ENCODE peak calls at places on chromosomes 2 and 18, in seven cellular contexts. One of them, this sample, is unnamed.
A peak's percentile ranks its signal among the peaks of the same experiment; 100 is the strongest.

GRCh38 chr2:214006601-214007000 is 404.3 kb upstream of the VWC2L start:
- DNase-seq in stimulated activated CD4-positive, alpha-beta T cell treated with anti-CD3 and anti-CD28 coated beads, Interleukin-4, amount 100 ng/mL, for 48 hours: no peak
- DNase-seq in NCI-H446 treated with DMSO at 0.1 percent for 48 hours: no peak
- DNase-seq in lung: no peak
- DNase-seq in left kidney: no peak
- DNase-seq in activated CD4-positive, CD25-positive, alpha-beta regulatory T cell treated with anti-CD3 and anti-CD28 coated beads, Interleukin-2, amount 50 U/mL, for 72 hours: no peak
- DNase-seq in astrocyte of the cerebellum: no peak
- DNase-seq in this sample: no peak

GRCh38 chr18:69889009-69889408 is 58.7 kb downstream of the CD226 start:
- DNase-seq in NCI-H446 treated with DMSO at 0.1 percent for 48 hours: no peak
- DNase-seq in activated CD4-positive, CD25-positive, alpha-beta regulatory T cell treated with anti-CD3 and anti-CD28 coated beads, Interleukin-2, amount 50 U/mL, for 72 hours: no peak
- DNase-seq in astrocyte of the cerebellum: no peak
- DNase-seq in stimulated activated CD4-positive, alpha-beta T cell treated with anti-CD3 and anti-CD28 coated beads, Interleukin-4, amount 100 ng/mL, for 48 hours: no peak
- DNase-seq in lung: no peak
- DNase-seq in left kidney: no peak
- DNase-seq in this sample: no peak

GRCh38 chr2:235573331-235574221 is 79.7 kb downstream of the AGAP1 start:
- DNase-seq in astrocyte of the cerebellum: no peak
- DNase-seq in NCI-H446 treated with DMSO at 0.1 percent for 48 hours: peak; percentile 33
- DNase-seq in lung: no peak
- DNase-seq in stimulated activated CD4-positive, alpha-beta T cell treated with anti-CD3 and anti-CD28 coated beads, Interleukin-4, amount 100 ng/mL, for 48 hours: no peak
- DNase-seq in left kidney: peak; percentile 37
- DNase-seq in activated CD4-positive, CD25-positive, alpha-beta regulatory T cell treated with anti-CD3 and anti-CD28 coated beads, Interleukin-2, amount 50 U/mL, for 72 hours: no peak
- DNase-seq in this sample: no peak

GRCh38 chr18:61901334-61901986 is 8.7 kb upstream of the RNF152 start:
- DNase-seq in astrocyte of the cerebellum: peak; percentile 31
- DNase-seq in NCI-H446 treated with DMSO at 0.1 percent for 48 hours: peak; percentile 29
- DNase-seq in left kidney: peak; percentile 77
- DNase-seq in lung: peak; percentile 39
- DNase-seq in stimulated activated CD4-positive, alpha-beta T cell treated with anti-CD3 and anti-CD28 coated beads, Interleukin-4, amount 100 ng/mL, for 48 hours: no peak
- DNase-seq in activated CD4-positive, CD25-positive, alpha-beta regulatory T cell treated with anti-CD3 and anti-CD28 coated beads, Interleukin-2, amount 50 U/mL, for 72 hours: peak; percentile 32
- DNase-seq in this sample: peak; percentile 29

GRCh38 chr2:241499146-241499965 is 9.0 kb downstream of the STK25 start:
- DNase-seq in stimulated activated CD4-positive, alpha-beta T cell treated with anti-CD3 and anti-CD28 coated beads, Interleukin-4, amount 100 ng/mL, for 48 hours: no peak
- DNase-seq in activated CD4-positive, CD25-positive, alpha-beta regulatory T cell treated with anti-CD3 and anti-CD28 coated beads, Interleukin-2, amount 50 U/mL, for 72 hours: no peak
- DNase-seq in lung: no peak
- DNase-seq in NCI-H446 treated with DMSO at 0.1 percent for 48 hours: peak; percentile 8
- DNase-seq in left kidney: no peak
- DNase-seq in astrocyte of the cerebellum: peak; percentile 6
- DNase-seq in this sample: no peak

GRCh38 chr2:7801212-7801611 is 880.6 kb upstream of the ID2 start:
- DNase-seq in activated CD4-positive, CD25-positive, alpha-beta regulatory T cell treated with anti-CD3 and anti-CD28 coated beads, Interleukin-2, amount 50 U/mL, for 72 hours: no peak
- DNase-seq in NCI-H446 treated with DMSO at 0.1 percent for 48 hours: no peak
- DNase-seq in stimulated activated CD4-positive, alpha-beta T cell treated with anti-CD3 and anti-CD28 coated beads, Interleukin-4, amount 100 ng/mL, for 48 hours: no peak
- DNase-seq in astrocyte of the cerebellum: no peak
- DNase-seq in left kidney: no peak
- DNase-seq in lung: no peak
- DNase-seq in this sample: no peak

GRCh38 chr2:25279091-25279651 is 62.6 kb downstream of the DNMT3A start:
- DNase-seq in NCI-H446 treated with DMSO at 0.1 percent for 48 hours: peak; percentile 54
- DNase-seq in activated CD4-positive, CD25-positive, alpha-beta regulatory T cell treated with anti-CD3 and anti-CD28 coated beads, Interleukin-2, amount 50 U/mL, for 72 hours: no peak
- DNase-seq in lung: peak; percentile 67
- DNase-seq in stimulated activated CD4-positive, alpha-beta T cell treated with anti-CD3 and anti-CD28 coated beads, Interleukin-4, amount 100 ng/mL, for 48 hours: no peak
- DNase-seq in astrocyte of the cerebellum: no peak
- DNase-seq in left kidney: no peak
- DNase-seq in this sample: no peak

GRCh38 chr2:97868986-97869721 is 126.6 kb downstream of the TMEM131 start:
- DNase-seq in activated CD4-positive, CD25-positive, alpha-beta regulatory T cell treated with anti-CD3 and anti-CD28 coated beads, Interleukin-2, amount 50 U/mL, for 72 hours: no peak
- DNase-seq in astrocyte of the cerebellum: peak; percentile 52
- DNase-seq in lung: no peak
- DNase-seq in stimulated activated CD4-positive, alpha-beta T cell treated with anti-CD3 and anti-CD28 coated beads, Interleukin-4, amount 100 ng/mL, for 48 hours: no peak
- DNase-seq in NCI-H446 treated with DMSO at 0.1 percent for 48 hours: no peak
- DNase-seq in left kidney: no peak
- DNase-seq in this sample: peak; percentile 90

GRCh38 chr2:235358981-235359471 is 134.8 kb upstream of the AGAP1 start:
- DNase-seq in astrocyte of the cerebellum: no peak
- DNase-seq in stimulated activated CD4-positive, alpha-beta T cell treated with anti-CD3 and anti-CD28 coated beads, Interleukin-4, amount 100 ng/mL, for 48 hours: no peak
- DNase-seq in activated CD4-positive, CD25-positive, alpha-beta regulatory T cell treated with anti-CD3 and anti-CD28 coated beads, Interleukin-2, amount 50 U/mL, for 72 hours: no peak
- DNase-seq in left kidney: no peak
- DNase-seq in NCI-H446 treated with DMSO at 0.1 percent for 48 hours: no peak
- DNase-seq in lung: no peak
- DNase-seq in this sample: no peak

GRCh38 chr2:43224131-43224570 is 2.3 kb downstream of the ZFP36L2 start:
- DNase-seq in left kidney: peak; percentile 93
- DNase-seq in astrocyte of the cerebellum: no peak
- DNase-seq in NCI-H446 treated with DMSO at 0.1 percent for 48 hours: no peak
- DNase-seq in stimulated activated CD4-positive, alpha-beta T cell treated with anti-CD3 and anti-CD28 coated beads, Interleukin-4, amount 100 ng/mL, for 48 hours: peak; percentile 65
- DNase-seq in lung: peak; percentile 69
- DNase-seq in activated CD4-positive, CD25-positive, alpha-beta regulatory T cell treated with anti-CD3 and anti-CD28 coated beads, Interleukin-2, amount 50 U/mL, for 72 hours: peak; percentile 72
- DNase-seq in this sample: no peak

GRCh38 chr2:20231632-20232031 is 6.7 kb upstream of the SDC1 start:
- DNase-seq in astrocyte of the cerebellum: no peak
- DNase-seq in lung: peak; percentile 63
- DNase-seq in left kidney: no peak
- DNase-seq in activated CD4-positive, CD25-positive, alpha-beta regulatory T cell treated with anti-CD3 and anti-CD28 coated beads, Interleukin-2, amount 50 U/mL, for 72 hours: no peak
- DNase-seq in stimulated activated CD4-positive, alpha-beta T cell treated with anti-CD3 and anti-CD28 coated beads, Interleukin-4, amount 100 ng/mL, for 48 hours: no peak
- DNase-seq in NCI-H446 treated with DMSO at 0.1 percent for 48 hours: no peak
- DNase-seq in this sample: peak; percentile 76

GRCh38 chr2:158953454-158953853 is 15.0 kb upstream of the TANC1 start:
- DNase-seq in activated CD4-positive, CD25-positive, alpha-beta regulatory T cell treated with anti-CD3 and anti-CD28 coated beads, Interleukin-2, amount 50 U/mL, for 72 hours: no peak
- DNase-seq in NCI-H446 treated with DMSO at 0.1 percent for 48 hours: no peak
- DNase-seq in lung: no peak
- DNase-seq in stimulated activated CD4-positive, alpha-beta T cell treated with anti-CD3 and anti-CD28 coated beads, Interleukin-4, amount 100 ng/mL, for 48 hours: no peak
- DNase-seq in left kidney: no peak
- DNase-seq in astrocyte of the cerebellum: peak; percentile 68
- DNase-seq in this sample: no peak

GRCh38 chr18:38170845-38171244 is 605.2 kb upstream of the CELF4 start:
- DNase-seq in left kidney: no peak
- DNase-seq in lung: no peak
- DNase-seq in NCI-H446 treated with DMSO at 0.1 percent for 48 hours: no peak
- DNase-seq in activated CD4-positive, CD25-positive, alpha-beta regulatory T cell treated with anti-CD3 and anti-CD28 coated beads, Interleukin-2, amount 50 U/mL, for 72 hours: no peak
- DNase-seq in astrocyte of the cerebellum: no peak
- DNase-seq in stimulated activated CD4-positive, alpha-beta T cell treated with anti-CD3 and anti-CD28 coated beads, Interleukin-4, amount 100 ng/mL, for 48 hours: no peak
- DNase-seq in this sample: no peak

GRCh38 chr18:27378396-27379094 is 193.4 kb upstream of the CHST9 start:
- DNase-seq in left kidney: peak; percentile 85
- DNase-seq in astrocyte of the cerebellum: peak; percentile 78
- DNase-seq in stimulated activated CD4-positive, alpha-beta T cell treated with anti-CD3 and anti-CD28 coated beads, Interleukin-4, amount 100 ng/mL, for 48 hours: no peak
- DNase-seq in NCI-H446 treated with DMSO at 0.1 percent for 48 hours: no peak
- DNase-seq in activated CD4-positive, CD25-positive, alpha-beta regulatory T cell treated with anti-CD3 and anti-CD28 coated beads, Interleukin-2, amount 50 U/mL, for 72 hours: no peak
- DNase-seq in lung: no peak
- DNase-seq in this sample: peak; percentile 97

GRCh38 chr18:51072586-51073303 is 42.7 kb downstream of the SMAD4 start:
- DNase-seq in lung: no peak
- DNase-seq in astrocyte of the cerebellum: no peak
- DNase-seq in activated CD4-positive, CD25-positive, alpha-beta regulatory T cell treated with anti-CD3 and anti-CD28 coated beads, Interleukin-2, amount 50 U/mL, for 72 hours: no peak
- DNase-seq in stimulated activated CD4-positive, alpha-beta T cell treated with anti-CD3 and anti-CD28 coated beads, Interleukin-4, amount 100 ng/mL, for 48 hours: no peak
- DNase-seq in left kidney: peak; percentile 13
- DNase-seq in NCI-H446 treated with DMSO at 0.1 percent for 48 hours: no peak
- DNase-seq in this sample: no peak

GRCh38 chr18:47736376-47737140 is 193.9 kb downstream of the SMAD2 start:
- DNase-seq in activated CD4-positive, CD25-positive, alpha-beta regulatory T cell treated with anti-CD3 and anti-CD28 coated beads, Interleukin-2, amount 50 U/mL, for 72 hours: no peak
- DNase-seq in stimulated activated CD4-positive, alpha-beta T cell treated with anti-CD3 and anti-CD28 coated beads, Interleukin-4, amount 100 ng/mL, for 48 hours: no peak
- DNase-seq in NCI-H446 treated with DMSO at 0.1 percent for 48 hours: no peak
- DNase-seq in astrocyte of the cerebellum: no peak
- DNase-seq in lung: no peak
- DNase-seq in left kidney: no peak
- DNase-seq in this sample: no peak

GRCh38 chr18:13558132-13558531 is 168.2 kb downstream of the FAM210A start:
- DNase-seq in NCI-H446 treated with DMSO at 0.1 percent for 48 hours: no peak
- DNase-seq in astrocyte of the cerebellum: no peak
- DNase-seq in lung: no peak
- DNase-seq in activated CD4-positive, CD25-positive, alpha-beta regulatory T cell treated with anti-CD3 and anti-CD28 coated beads, Interleukin-2, amount 50 U/mL, for 72 hours: no peak
- DNase-seq in stimulated activated CD4-positive, alpha-beta T cell treated with anti-CD3 and anti-CD28 coated beads, Interleukin-4, amount 100 ng/mL, for 48 hours: peak; percentile 26
- DNase-seq in left kidney: peak; percentile 73
- DNase-seq in this sample: no peak

GRCh38 chr18:80127635-80128034 is 18.6 kb downstream of the ADNP2 start:
- DNase-seq in astrocyte of the cerebellum: no peak
- DNase-seq in NCI-H446 treated with DMSO at 0.1 percent for 48 hours: no peak
- DNase-seq in lung: no peak
- DNase-seq in stimulated activated CD4-positive, alpha-beta T cell treated with anti-CD3 and anti-CD28 coated beads, Interleukin-4, amount 100 ng/mL, for 48 hours: no peak
- DNase-seq in left kidney: no peak
- DNase-seq in activated CD4-positive, CD25-positive, alpha-beta regulatory T cell treated with anti-CD3 and anti-CD28 coated beads, Interleukin-2, amount 50 U/mL, for 72 hours: no peak
- DNase-seq in this sample: no peak

GRCh38 chr2:28487258-28487657 is 8.6 kb upstream of the PLB1 start:
- DNase-seq in NCI-H446 treated with DMSO at 0.1 percent for 48 hours: no peak
- DNase-seq in stimulated activated CD4-positive, alpha-beta T cell treated with anti-CD3 and anti-CD28 coated beads, Interleukin-4, amount 100 ng/mL, for 48 hours: no peak
- DNase-seq in left kidney: no peak
- DNase-seq in astrocyte of the cerebellum: no peak
- DNase-seq in lung: no peak
- DNase-seq in activated CD4-positive, CD25-positive, alpha-beta regulatory T cell treated with anti-CD3 and anti-CD28 coated beads, Interleukin-2, amount 50 U/mL, for 72 hours: no peak
- DNase-seq in this sample: no peak

GRCh38 chr2:167626301-167626700 is 621.1 kb downstream of the STK39 start:
- DNase-seq in left kidney: no peak
- DNase-seq in NCI-H446 treated with DMSO at 0.1 percent for 48 hours: no peak
- DNase-seq in activated CD4-positive, CD25-positive, alpha-beta regulatory T cell treated with anti-CD3 and anti-CD28 coated beads, Interleukin-2, amount 50 U/mL, for 72 hours: no peak
- DNase-seq in astrocyte of the cerebellum: no peak
- DNase-seq in stimulated activated CD4-positive, alpha-beta T cell treated with anti-CD3 and anti-CD28 coated beads, Interleukin-4, amount 100 ng/mL, for 48 hours: no peak
- DNase-seq in lung: no peak
- DNase-seq in this sample: no peak